ENCODE peak calls at places on chromosomes 3 and 15, in four cellular contexts. H is K562, T is GM12878, V is HL-60. E is an unnamed sample.

GRCh38 chr15:74826372-74826819 is at the start of gene CPLX3:
- DNase-seq in V (no peak), T (no peak), H (peak), E (no peak)

GRCh38 chr15:62469874-62470688 is 305.0 kb upstream of the C2CD4B start:
- DNase-seq in V (no peak), T (no peak), H (no peak), E (no peak)

GRCh38 chr15:29937956-29938355 is 115.7 kb upstream of the TJP1 start:
- DNase-seq in T (no peak), H (no peak), V (no peak), E (no peak)

GRCh38 chr3:25001041-25001591 is 426.9 kb upstream of the RARB start:
- DNase-seq in T (no peak), V (no peak), H (no peak), E (no peak)

GRCh38 chr3:151445283-151446001 is 15.4 kb downstream of the IGSF10 start:
- DNase-seq in H (no peak), V (peak), T (no peak), E (no peak)

GRCh38 chr3:164397462-164397861 is 680.8 kb downstream of the SI start:
- DNase-seq in T (no peak), V (no peak), H (no peak), E (no peak)

GRCh38 chr15:93703092-93703785 is 528.1 kb upstream of the MCTP2 start:
- DNase-seq in V (no peak), T (no peak), H (no peak), E (no peak)

GRCh38 chr3:145798691-145799550 is 362.1 kb downstream of the PLOD2 start:
- DNase-seq in V (no peak), T (no peak), H (no peak), E (no peak)

GRCh38 chr15:88950600-88951160 is 37.5 kb upstream of the MFGE8 start:
- DNase-seq in T (no peak), V (no peak), H (no peak), E (no peak)

GRCh38 chr3:112587336-112587735 is 25.5 kb downstream of the SLC35A5 start:
- DNase-seq in T (no peak), H (no peak), V (no peak), E (no peak)

GRCh38 chr3:133825969-133826727 is 20.5 kb downstream of the SRPRB start:
- DNase-seq in T (no peak), H (no peak), V (no peak), E (no peak)

GRCh38 chr3:76756578-76756977 is 283.3 kb upstream of the ROBO2 start:
- DNase-seq in T (no peak), H (no peak), V (no peak), E (no peak)

GRCh38 chr3:155065537-155065936 is 14.6 kb upstream of the MME start:
- DNase-seq in H (peak), V (no peak), T (no peak), E (no peak)

GRCh38 chr15:52759969-52760368 is 30.2 kb downstream of the ONECUT1 start:
- DNase-seq in H (no peak), T (no peak), V (no peak), E (no peak)

GRCh38 chr15:52762621-52763020 is 27.5 kb downstream of the ONECUT1 start:
- DNase-seq in H (no peak), T (no peak), V (no peak), E (no peak)

GRCh38 chr15:52765779-52766178 is 24.4 kb downstream of the ONECUT1 start:
- DNase-seq in V (no peak), T (no peak), H (no peak), E (no peak)

GRCh38 chr15:52760562-52760961 is 29.6 kb downstream of the ONECUT1 start:
- DNase-seq in V (no peak), H (no peak), T (no peak), E (no peak)

DNA sequence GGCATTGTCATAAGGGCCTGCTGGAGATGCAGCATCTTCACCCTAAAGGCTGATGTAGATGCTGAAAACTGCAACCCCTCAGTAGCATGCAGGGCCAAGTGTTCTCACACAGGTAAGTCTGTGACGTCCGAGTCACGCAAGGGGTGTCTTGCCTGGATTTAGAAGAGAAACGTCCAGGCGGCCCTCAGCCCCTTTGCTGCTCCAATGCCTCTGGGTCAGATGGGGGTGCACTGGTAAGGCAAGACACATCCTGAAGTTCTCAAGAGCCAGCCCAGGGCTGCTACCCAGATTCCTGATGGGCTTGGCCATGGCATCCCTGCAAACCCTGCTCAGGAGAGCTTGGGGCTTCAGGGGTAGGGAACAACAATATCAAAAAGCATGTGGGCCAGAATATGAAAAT is 25.4 kb downstream of the ONECUT1 start:
- DNase-seq in T (no peak), H (no peak), V (no peak), E (no peak)
- TF ChIP-seq SPI1 in T (no peak), H (no peak), V (no peak), E (no peak)

GRCh38 chr3:79297242-79297641 is 470.6 kb downstream of the ROBO1 start:
- DNase-seq in V (no peak), H (no peak), T (no peak), E (no peak)
- TF ChIP-seq POLR2AphosphoS5 in V (no peak), H (no peak), T (no peak), E (no peak)

DNA sequence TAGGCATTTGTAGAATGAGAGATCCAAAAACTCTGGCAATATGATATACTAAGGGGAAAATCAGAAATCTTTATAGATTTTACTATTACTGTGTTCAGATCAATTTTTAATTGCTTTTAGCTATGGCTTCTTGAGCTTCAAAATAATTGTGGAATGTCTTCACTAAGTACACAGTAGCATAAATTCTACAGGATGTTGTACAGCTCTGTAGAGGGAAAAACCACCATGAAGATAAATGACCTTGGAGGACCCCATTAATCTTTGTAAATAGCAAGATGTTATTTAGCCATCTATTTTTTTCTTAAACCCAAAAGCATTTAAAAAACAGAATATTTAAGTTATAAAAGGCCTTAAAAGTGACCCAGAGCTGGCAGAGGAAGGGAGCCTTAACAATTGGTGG is 43.9 kb upstream of the FNDC3B start:
- DNase-seq in H (no peak), T (no peak), V (no peak), E (no peak)
- TF ChIP-seq SPI1 in H (no peak), T (no peak), V (no peak), E (no peak)

DNA sequence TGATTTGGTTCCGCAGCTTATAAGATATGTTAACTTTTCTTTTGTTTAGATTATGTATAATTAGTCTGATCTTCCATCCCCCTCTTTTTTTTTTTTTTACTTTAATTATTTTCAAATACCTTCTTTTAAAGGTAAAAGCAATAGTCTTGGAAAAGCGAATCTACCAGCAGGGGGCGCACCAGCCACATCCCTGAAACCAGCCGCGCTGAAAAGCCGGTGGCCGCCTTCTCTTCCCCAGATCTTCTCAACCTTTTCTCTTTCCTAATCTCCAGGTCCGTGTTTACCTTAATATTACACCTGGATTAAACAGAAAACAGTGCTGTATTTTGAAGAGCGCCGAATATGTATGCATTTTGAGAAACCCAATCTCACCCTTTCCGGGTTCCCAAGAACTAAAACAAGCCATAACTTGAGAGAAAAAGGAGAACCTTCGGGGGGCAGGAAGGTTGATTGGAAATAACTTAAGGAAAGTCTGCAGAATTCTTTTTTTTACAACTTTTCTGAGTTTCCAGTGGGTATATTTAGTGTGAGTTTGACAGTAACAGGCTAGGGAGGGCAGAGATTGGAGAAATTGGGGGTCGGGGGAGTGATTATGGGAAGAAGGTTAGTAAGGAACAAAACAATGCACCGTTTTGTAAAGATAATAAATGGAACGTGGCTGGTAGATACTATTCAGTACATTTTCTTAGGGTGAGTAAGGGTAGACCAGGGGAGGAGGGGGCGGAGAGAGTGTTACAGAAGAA is 2.0 kb upstream of the SOX2 start:
- DNase-seq in T (no peak), H (peak), V (peak), E (no peak)
- TF ChIP-seq POLR2AphosphoS5 in T (no peak), H (no peak), V (no peak), E (no peak)

DNA sequence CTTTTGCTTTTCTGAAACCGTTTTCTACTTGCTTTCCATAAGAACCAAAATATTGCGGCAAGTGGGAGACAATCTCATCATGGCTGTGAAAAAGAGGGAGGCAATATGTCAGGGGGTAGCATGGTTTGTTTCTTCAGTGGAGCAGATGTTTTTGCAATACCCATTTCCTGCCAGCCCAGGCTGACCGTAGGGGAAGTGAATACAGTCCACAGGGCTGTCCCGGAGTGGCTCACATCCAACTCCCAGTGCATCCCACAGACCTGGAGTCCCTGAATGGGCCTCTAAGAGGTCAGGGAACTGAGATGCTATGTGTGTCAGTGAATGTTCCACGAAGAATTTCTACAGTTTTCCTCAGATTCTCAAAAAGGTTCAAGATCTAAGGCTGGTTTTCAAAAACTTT is 69.6 kb downstream of the EPHB1 start:
- DNase-seq in V (peak), H (no peak), T (no peak), E (no peak)
- TF ChIP-seq SPI1 in V (peak), H (no peak), T (no peak), E (no peak)

GRCh38 chr3:131981381-131981780 is 53.4 kb downstream of the CPNE4 start:
- DNase-seq in T (no peak), V (no peak), H (no peak), E (no peak)
- TF ChIP-seq POLR2AphosphoS5 in T (no peak), V (no peak), H (no peak), E (no peak)

GRCh38 chr3:187744169-187745151 is 808 bp downstream of the BCL6 start:
- DNase-seq in H (peak), V (peak), T (no peak), E (no peak)
- TF ChIP-seq SPI1 in H (no peak), V (no peak), T (no peak), E (no peak)

GRCh38 chr3:113602836-113603235 is 70.5 kb downstream of the SIDT1 start:
- DNase-seq in T (no peak), V (no peak), H (no peak), E (no peak)

GRCh38 chr3:113602256-113602655 is 69.9 kb downstream of the SIDT1 start:
- DNase-seq in V (no peak), H (no peak), T (no peak), E (no peak)

GRCh38 chr3:113601240-113601639 is 68.9 kb downstream of the SIDT1 start:
- DNase-seq in H (no peak), V (no peak), T (no peak), E (no peak)

GRCh38 chr3:113597611-113598382 is 65.4 kb downstream of the SIDT1 start:
- DNase-seq in V (no peak), H (no peak), T (no peak), E (no peak)

GRCh38 chr3:113600418-113601185 is 68.2 kb downstream of the SIDT1 start:
- DNase-seq in T (no peak), H (no peak), V (no peak), E (no peak)
- TF ChIP-seq POLR2AphosphoS5 in T (no peak), H (no peak), V (no peak), E (no peak)

E was measured in GM12891.